ENCODE peak calls at places on chromosome 12, in six cellular contexts. H, M, L, A, O and R are unnamed samples.

GRCh38 chr12:26746315-26746714 is 86.7 kb downstream of the ITPR2 start:
- DNase-seq in H (peak; percentile 83), O (no peak), M (peak; percentile 85), L (peak; percentile 84), A (no peak), R (no peak)

GRCh38 chr12:121815221-121815620 is 11.4 kb downstream of the SETD1B start:
- DNase-seq in A (no peak), M (no peak), L (no peak), O (no peak), H (no peak), R (no peak)

GRCh38 chr12:68971404-68971803 is 38.4 kb upstream of the CPM start:
- DNase-seq in O (no peak), L (peak; percentile 82), A (no peak), H (peak; percentile 72), M (peak; percentile 55), R (no peak)

GRCh38 chr12:71195338-71195896 is 37.6 kb upstream of the TSPAN8 start:
- DNase-seq in O (no peak), A (no peak), H (no peak), M (no peak), L (no peak), R (no peak)

GRCh38 chr12:75964150-75964549 is 67.4 kb downstream of the PHLDA1 start:
- DNase-seq in L (no peak), H (no peak), O (no peak), A (no peak), M (no peak), R (no peak)

GRCh38 chr12:94676011-94676709 is 25.8 kb upstream of the TMCC3 start:
- DNase-seq in M (no peak), H (peak; percentile 31), L (no peak), A (no peak), O (no peak), R (no peak)

GRCh38 chr12:123621101-123621500 is 12.4 kb downstream of the EIF2B1 start:
- DNase-seq in A (no peak), O (no peak), H (no peak), L (no peak), M (no peak), R (no peak)

GRCh38 chr12:56032006-56032405 is 9.7 kb upstream of the RPS26 start:
- DNase-seq in H (no peak), L (no peak), M (no peak), O (no peak), A (no peak), R (no peak)

GRCh38 chr12:77120156-77120555 is 54.8 kb upstream of the E2F7 start:
- DNase-seq in O (no peak), L (peak; percentile 79), M (peak; percentile 72), A (no peak), H (no peak), R (no peak)

GRCh38 chr12:89679631-89680030 is 29.0 kb downstream of the ATP2B1 start:
- DNase-seq in H (no peak), A (no peak), M (no peak), L (no peak), O (no peak), R (no peak)

GRCh38 chr12:70365648-70366518 is at the start of gene KCNMB4:
- DNase-seq in H (peak; percentile 65), L (peak; percentile 10), M (peak; percentile 51), O (peak; percentile 75), A (peak; percentile 86), R (peak; percentile 97)

GRCh38 chr12:39587247-39587646 is 32.4 kb downstream of the ABCD2 start:
- DNase-seq in H (no peak), O (no peak), M (peak; percentile 24), L (no peak), A (no peak), R (no peak)

DNA sequence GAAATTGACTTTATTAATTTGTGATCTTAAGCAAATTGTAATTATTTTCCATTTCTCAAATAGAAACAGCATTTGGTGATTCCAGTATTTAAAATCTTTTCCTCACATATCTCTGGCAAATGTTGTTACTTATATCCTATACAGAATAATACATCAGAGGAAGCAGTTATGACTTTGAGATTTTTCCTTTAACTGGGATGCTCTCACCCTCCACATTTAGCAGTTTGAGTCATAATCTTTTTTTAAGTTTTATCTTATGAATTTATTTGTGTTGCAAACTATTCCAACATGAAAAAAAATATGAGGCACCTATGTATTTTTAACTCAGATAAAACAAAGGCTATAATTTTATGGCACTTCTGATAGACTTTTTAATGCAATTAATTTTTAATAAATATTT is 311.8 kb downstream of the TMTC2 start:
- DNase-seq in O (no peak), L (no peak), H (no peak), M (no peak), A (no peak), R (no peak)
- H3K27ac ChIP-seq in O (no peak overlapping the region), L (no peak overlapping the region), H (no peak overlapping the region), M (no peak overlapping the region), A (no peak overlapping the region), R (no peak overlapping the region)

GRCh38 chr12:15530361-15530760 is 208.1 kb downstream of the PTPRO start:
- DNase-seq in A (no peak), O (no peak), L (no peak), H (no peak), M (no peak), R (no peak)
- H3K14ac ChIP-seq in A (no peak overlapping the region), O (no peak overlapping the region), L (no peak overlapping the region), H (no peak overlapping the region), M (no peak overlapping the region), R (no peak overlapping the region)

GRCh38 chr12:3470296-3470695 is 20.7 kb upstream of the PRMT8 start:
- DNase-seq in L (no peak), M (no peak), O (no peak), H (no peak), A (no peak), R (no peak)
- H3K23ac ChIP-seq in L (no peak overlapping the region), M (no peak overlapping the region), O (no peak overlapping the region), H (no peak overlapping the region), A (no peak overlapping the region), R (no peak overlapping the region)

DNA sequence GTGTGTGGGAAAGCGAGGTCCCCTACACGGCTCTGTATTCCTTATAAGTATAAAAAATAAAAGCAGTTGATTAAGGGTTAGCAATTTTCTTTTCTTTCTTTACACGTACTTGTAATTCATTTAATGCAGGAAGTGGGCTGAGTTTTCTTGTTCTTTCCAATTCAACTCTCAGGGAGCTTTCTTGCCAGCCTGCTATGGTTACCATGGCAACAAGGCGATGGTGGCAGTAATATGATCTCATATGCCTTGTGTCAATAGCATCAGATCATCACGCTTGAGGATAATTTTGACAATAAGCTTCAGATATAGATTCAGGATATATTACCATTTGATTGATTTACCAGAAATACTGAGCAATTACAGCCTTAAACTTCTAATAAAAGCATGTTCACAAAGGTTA is 466.5 kb downstream of the APAF1 start:
- DNase-seq in O (no peak), M (no peak), H (no peak), A (no peak), L (no peak), R (no peak)
- H3K27ac ChIP-seq in O (no peak overlapping the region), M (no peak overlapping the region), H (no peak overlapping the region), A (no peak overlapping the region), L (no peak overlapping the region), R (no peak overlapping the region)

DNA sequence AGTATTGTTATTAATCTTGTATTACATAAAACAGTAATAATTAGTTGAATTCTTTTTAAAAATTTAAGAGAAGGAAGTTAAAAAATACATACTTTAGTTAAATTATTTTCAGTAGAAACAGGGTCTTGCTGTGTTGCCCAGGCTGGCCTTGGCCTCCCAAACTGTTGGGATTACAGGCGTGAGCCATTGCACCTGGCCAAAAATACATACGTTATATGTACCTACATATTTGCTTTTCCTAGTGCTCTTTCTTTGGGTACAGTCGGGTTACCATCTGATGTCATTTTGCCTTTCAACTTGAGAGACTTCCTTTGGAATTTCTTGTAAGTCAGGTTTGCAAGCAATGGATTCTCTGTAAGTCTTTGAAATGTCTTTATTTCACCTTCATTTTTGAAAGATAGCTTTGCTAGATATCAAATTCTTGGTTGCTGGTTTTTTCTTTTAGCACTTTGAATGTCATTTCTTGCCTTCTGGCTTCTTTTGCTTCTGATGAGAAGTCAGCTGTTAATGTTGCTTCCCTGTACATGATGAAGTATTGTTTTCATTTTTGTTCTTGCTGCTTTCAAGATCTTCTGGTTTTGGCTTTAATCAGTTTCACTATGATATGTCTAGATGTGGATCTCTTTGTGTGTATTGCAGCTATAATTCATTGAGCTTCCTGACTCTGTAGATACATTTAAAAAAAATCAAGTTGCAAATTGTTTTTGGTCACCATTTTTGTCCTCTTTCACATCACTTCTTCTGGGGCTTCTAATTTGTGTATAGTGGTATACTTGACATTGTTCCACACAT is 84.4 kb downstream of the SPATS2 start:
- DNase-seq in O (no peak), M (no peak), A (no peak), H (no peak), L (no peak), R (no peak)
- H3K14ac ChIP-seq in O (no peak overlapping the region), M (no peak overlapping the region), A (no peak overlapping the region), H (no peak overlapping the region), L (no peak overlapping the region), R (no peak overlapping the region)

GRCh38 chr12:13100610-13100881 is 2.9 kb downstream of the GSG1 start:
- DNase-seq in L (no peak), O (no peak), A (no peak), H (no peak), M (no peak), R (no peak)

GRCh38 chr12:13099910-13100609 is 3.4 kb downstream of the GSG1 start:
- DNase-seq in L (no peak), A (no peak), O (no peak), H (peak; percentile 55), M (peak; percentile 20), R (no peak)

GRCh38 chr12:13097526-13097925 is 5.9 kb downstream of the GSG1 start:
- DNase-seq in A (no peak), O (no peak), M (no peak), H (peak; percentile 16), L (no peak), R (no peak)

GRCh38 chr12:13100882-13101769 is 2.3 kb downstream of the GSG1 start:
- DNase-seq in O (peak; percentile 47), H (peak; percentile 96), L (peak; percentile 91), A (peak; percentile 90), M (peak; percentile 98), R (peak; percentile 95)

GRCh38 chr12:13099066-13099909 is 4.2 kb downstream of the GSG1 start:
- DNase-seq in L (no peak), A (no peak), H (peak; percentile 55), O (no peak), M (peak; percentile 63), R (no peak)
- H3K23ac ChIP-seq in L (peak overlapping the region; percentile 55), A (no peak overlapping the region), H (no peak overlapping the region), O (no peak overlapping the region), M (no peak overlapping the region), R (no peak overlapping the region)

GRCh38 chr12:98970950-98971349 is 325.9 kb downstream of the APAF1 start:
- DNase-seq in L (no peak), O (no peak), H (no peak), A (no peak), M (no peak), R (no peak)
- H3K27ac ChIP-seq in L (no peak overlapping the region), O (no peak overlapping the region), H (no peak overlapping the region), A (no peak overlapping the region), M (no peak overlapping the region), R (no peak overlapping the region)